ENCODE peak calls at places on chromosomes 1 and 21, in five cellular contexts. P is germinal center; O is fibroblast of pulmonary artery; K is stimulated activated effector memory CD8-positive, alpha-beta T cell treated with anti-CD3 and anti-CD28 coated beads, Interleukin-12 subunit alpha, Interleukin-12 subunit beta, amount 100 ng/mL, for 72 hours; X is naive thymus-derived CD8-positive, alpha-beta T cell. Z is an unnamed sample.

GRCh38 chr1:6588893-6589481 is 9.2 kb downstream of the ZBTB48 start:
- DNase-seq in K (no peak), O (no peak), P (no peak), X (no peak), Z (no peak)

GRCh38 chr21:36976882-36977651 is 10.6 kb upstream of the HLCS start:
- DNase-seq in X (no peak), O (peak), K (no peak), P (peak), Z (peak)

GRCh38 chr1:35573198-35573775 is at the start of gene TFAP2E:
- DNase-seq in O (peak), X (no peak), P (peak), K (no peak), Z (no peak)

GRCh38 chr1:197841158-197841557 is 61.3 kb upstream of the C1orf53 start:
- DNase-seq in O (no peak), X (no peak), P (no peak), K (no peak), Z (no peak)

GRCh38 chr1:24526940-24527542 is 24.4 kb downstream of the RCAN3 start:
- DNase-seq in X (peak), P (peak), K (no peak), O (peak), Z (peak)

GRCh38 chr1:228337711-228338520 is 68.7 kb downstream of the TRIM11 start:
- DNase-seq in P (no peak), K (no peak), X (no peak), O (no peak), Z (no peak)

GRCh38 chr1:211114446-211114845 is 19.5 kb downstream of the KCNH1 start:
- DNase-seq in X (no peak), O (no peak), P (no peak), K (no peak), Z (no peak)

GRCh38 chr1:104921552-104921951 is 1171.9 kb downstream of the AMY1C start:
- DNase-seq in O (no peak), P (no peak), K (no peak), X (no peak), Z (no peak)

GRCh38 chr21:45537111-45537745 is 5.0 kb downstream of the SLC19A1 start:
- DNase-seq in X (no peak), K (no peak), P (no peak), O (no peak), Z (no peak)

GRCh38 chr1:151693057-151693651 is 23.4 kb downstream of the CELF3 start:
- DNase-seq in K (no peak), O (peak), P (no peak), X (no peak), Z (no peak)

GRCh38 chr1:168343566-168343965 is 62.9 kb downstream of the TBX19 start:
- DNase-seq in O (no peak), P (no peak), K (no peak), X (no peak), Z (no peak)

GRCh38 chr1:38153426-38154088 is 107.0 kb upstream of the POU3F1 start:
- DNase-seq in K (no peak), X (no peak), O (no peak), P (peak), Z (no peak)

GRCh38 chr1:26607191-26607590 is 77.6 kb downstream of the RPS6KA1 start:
- DNase-seq in O (peak), P (no peak), X (no peak), K (no peak), Z (no peak)

GRCh38 chr1:10539411-10540043 is 64.8 kb downstream of the PEX14 start:
- DNase-seq in X (no peak), O (peak), P (no peak), K (no peak), Z (no peak)

GRCh38 chr1:184791199-184791935 is 36.7 kb upstream of the EDEM3 start:
- DNase-seq in X (no peak), O (peak), P (no peak), K (no peak), Z (no peak)

GRCh38 chr1:223189903-223190724 is 47.1 kb upstream of the TLR5 start:
- DNase-seq in X (no peak), P (no peak), O (no peak), K (peak), Z (no peak)

GRCh38 chr1:183349201-183349711 is 68.9 kb downstream of the NMNAT2 start:
- DNase-seq in P (no peak), O (peak), X (no peak), K (no peak), Z (no peak)

GRCh38 chr1:172252925-172253324 is 167.6 kb upstream of the C1orf105 start:
- DNase-seq in K (no peak), O (no peak), P (no peak), X (no peak), Z (no peak)

GRCh38 chr1:58927722-58928085 is 143.9 kb upstream of the JUN start:
- DNase-seq in O (no peak), K (no peak), P (no peak), X (no peak), Z (no peak)